ENCODE peak calls at places on chromosomes 12 and 14, in nine cellular contexts. N, Z, H, V, Y, Q, C, E and P are unnamed samples. For H3K27me3 and H3K36me3, the result is how much of the 10 kb centered on the place peaks cover.

GRCh38 chr14:94695231-94695630 is 74.7 kb downstream of the GSC start:
- DNase-seq in E (no peak), Y (no peak), V (no peak), N (no peak), H (no peak), Z (no peak), C (no peak), Q (no peak), P (no peak)

GRCh38 chr14:75829316-75829715 is 152.5 kb downstream of the TGFB3 start:
- DNase-seq in E (no peak), H (no peak), C (no peak), Y (no peak), V (no peak), Z (no peak), N (no peak), Q (no peak), P (no peak)

GRCh38 chr12:90896164-90896563 is 58.8 kb downstream of the CCER1 start:
- DNase-seq in V (peak), Q (no peak), E (no peak), N (no peak), H (no peak), Z (no peak), C (no peak), Y (no peak), P (no peak)

GRCh38 chr14:93462479-93462878 is 31.7 kb downstream of the UNC79 start:
- DNase-seq in Q (peak), H (no peak), N (no peak), Y (no peak), E (no peak), V (no peak), C (no peak), Z (no peak), P (no peak)

GRCh38 chr14:100341301-100342031 is 18.3 kb downstream of the SLC25A47 start:
- DNase-seq in H (peak), Y (no peak), N (no peak), E (no peak), Q (peak), V (peak), C (no peak), Z (peak), P (peak)

GRCh38 chr12:103504606-103505005 is 8.8 kb upstream of the C12orf42 start:
- DNase-seq in Q (no peak), V (no peak), N (no peak), Y (no peak), C (no peak), E (no peak), H (no peak), Z (no peak), P (no peak)

GRCh38 chr12:57840701-57841100 is 5.8 kb downstream of the CTDSP2 start:
- DNase-seq in Y (no peak), Q (peak), V (no peak), H (no peak), N (no peak), Z (peak), C (no peak), E (no peak), P (no peak)

GRCh38 chr12:108299516-108299915 is 39.6 kb downstream of the CMKLR1 start:
- DNase-seq in Q (peak), E (no peak), N (no peak), Z (no peak), H (no peak), V (no peak), C (no peak), Y (no peak), P (no peak)

GRCh38 chr12:7981446-7981845 is 45.5 kb upstream of the SLC2A3 start:
- DNase-seq in Y (no peak), V (no peak), E (no peak), H (no peak), C (no peak), N (no peak), Q (no peak), Z (no peak), P (no peak)

GRCh38 chr14:103434868-103435442 is 49.7 kb downstream of the MARK3 start:
- DNase-seq in N (no peak), E (no peak), Y (no peak), Z (no peak), H (no peak), Q (no peak), V (no peak), C (no peak), P (no peak)

GRCh38 chr14:65658202-65658601 is 245.7 kb downstream of the FUT8 start:
- DNase-seq in H (no peak), V (no peak), N (no peak), Z (no peak), Q (no peak), C (no peak), E (no peak), Y (no peak), P (no peak)

GRCh38 chr12:29614926-29615325 is 117.4 kb upstream of the OVCH1 start:
- DNase-seq in E (no peak), H (no peak), Z (no peak), Q (no peak), Y (no peak), V (no peak), C (no peak), N (no peak), P (no peak)

GRCh38 chr12:54173906-54174471 is 14.8 kb downstream of the SMUG1 start:
- DNase-seq in H (no peak), C (no peak), Q (no peak), V (no peak), Z (no peak), Y (no peak), E (no peak), N (no peak), P (peak)
- H3K27me3 ChIP-seq in H (under half), C (under half), Q (under half), V (under half), Z (under half), Y (under half), E (under half), N (under half), P (under half)

DNA sequence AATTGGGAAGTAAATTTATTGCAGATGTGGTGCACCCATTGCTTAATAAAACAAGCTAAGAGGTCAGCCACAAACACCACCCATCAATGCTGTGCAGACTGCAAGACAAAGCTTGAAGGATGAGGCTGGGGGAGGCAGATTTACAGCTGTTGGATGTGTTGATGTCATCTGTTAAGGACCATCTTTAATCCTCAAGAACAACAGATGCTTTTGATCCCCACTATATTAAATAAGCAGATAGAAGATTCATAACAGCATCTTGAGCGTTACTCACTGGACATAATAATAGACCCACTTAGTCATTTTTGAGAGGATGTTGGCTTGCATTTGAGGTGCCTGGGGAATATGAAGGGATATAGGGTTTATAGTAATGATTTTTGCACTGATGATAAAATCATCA is 58.8 kb downstream of the GPR68 start:
- DNase-seq in E (no peak), Q (peak), H (no peak), N (no peak), Y (no peak), V (no peak), Z (no peak), C (no peak), P (no peak)
- H3K36me3 ChIP-seq in E (under half), Q (under half), H (half or more), N (under half), Y (under half), V (under half), Z (under half), C (half or more), P (under half)

GRCh38 chr14:28776482-28777266 is 10.1 kb downstream of the FOXG1 start:
- DNase-seq in V (no peak), N (no peak), Z (no peak), C (no peak), H (no peak), E (no peak), Q (no peak), Y (no peak), P (no peak)

GRCh38 chr14:28772613-28773012 is 6.0 kb downstream of the FOXG1 start:
- DNase-seq in H (no peak), Q (no peak), E (no peak), C (no peak), V (no peak), N (no peak), Y (no peak), Z (no peak), P (no peak)

GRCh38 chr14:28773176-28773575 is 6.6 kb downstream of the FOXG1 start:
- DNase-seq in H (no peak), E (no peak), Y (no peak), V (no peak), Q (no peak), Z (no peak), C (no peak), N (no peak), P (no peak)

GRCh38 chr14:28774764-28775738 is 8.5 kb downstream of the FOXG1 start:
- DNase-seq in C (no peak), N (no peak), Z (no peak), Y (no peak), H (no peak), V (no peak), E (no peak), Q (no peak), P (no peak)

GRCh38 chr14:28773917-28774691 is 7.5 kb downstream of the FOXG1 start:
- DNase-seq in Y (no peak), Z (no peak), V (no peak), E (no peak), H (no peak), Q (no peak), C (no peak), N (no peak), P (no peak)
- H3K27me3 ChIP-seq in Y (under half), Z (under half), V (under half), E (under half), H (half or more), Q (half or more), C (under half), N (under half), P (under half)

DNA sequence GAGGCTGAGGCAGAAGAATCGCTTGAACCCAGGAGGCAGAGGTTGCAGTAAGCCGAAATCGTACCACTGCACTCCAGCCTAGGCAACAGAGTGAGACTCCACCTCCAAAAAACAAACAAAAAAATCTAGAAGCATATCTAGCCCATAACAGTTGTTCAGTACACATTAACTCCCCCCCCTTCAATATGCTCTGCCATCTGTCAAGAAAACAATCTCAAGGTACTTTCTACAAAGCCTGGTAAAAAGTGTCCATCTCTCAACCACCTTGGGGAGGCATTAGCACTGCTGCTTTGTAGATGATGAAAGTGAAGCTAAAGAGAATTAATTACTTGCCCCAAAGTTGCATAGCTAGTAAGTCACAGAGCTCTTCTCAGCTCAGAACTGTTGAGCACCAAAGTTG is 24.9 kb downstream of the LGALS3 start:
- DNase-seq in N (no peak), Z (no peak), E (no peak), H (no peak), Y (no peak), Q (no peak), V (no peak), C (no peak), P (no peak)
- H3K36me3 ChIP-seq in N (under half), Z (under half), E (under half), H (under half), Y (under half), Q (under half), V (under half), C (half or more), P (half or more)

DNA sequence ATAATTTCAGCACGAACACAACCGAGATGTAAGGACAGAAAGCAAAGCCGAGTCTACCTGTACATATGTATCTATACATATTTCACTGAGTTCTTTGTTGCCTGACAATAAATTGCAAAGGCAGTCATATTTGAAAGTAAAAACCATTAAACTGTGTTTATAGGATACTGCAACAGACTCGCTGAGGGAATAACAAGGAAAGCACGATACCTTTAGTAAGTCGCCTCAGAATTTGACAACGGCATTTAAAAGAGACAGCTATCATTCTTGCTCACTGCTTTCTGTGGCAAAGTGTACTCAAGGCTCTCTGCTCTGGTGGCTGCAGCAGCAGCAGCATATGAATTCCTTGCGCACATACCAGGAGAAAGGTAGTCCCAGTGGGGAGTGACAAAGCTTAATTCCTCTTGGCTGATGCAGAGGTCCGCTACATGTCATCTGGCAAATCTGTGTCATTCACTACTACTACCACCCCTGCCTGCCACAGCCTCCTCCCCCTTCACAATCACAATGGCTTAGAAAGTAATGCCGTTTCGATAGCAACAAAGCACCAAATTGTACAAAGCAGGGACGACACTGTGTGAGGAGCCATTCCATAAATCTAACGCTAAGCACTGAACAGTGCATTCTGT is at the start of gene GRIP1:
- DNase-seq in N (no peak), Z (no peak), Y (no peak), Q (no peak), H (no peak), E (no peak), C (no peak), V (no peak), P (no peak)
- H3K27me3 ChIP-seq in N (under half), Z (under half), Y (under half), Q (under half), H (under half), E (under half), C (under half), V (under half), P (under half)

GRCh38 chr14:88568196-88568595 is 5.4 kb downstream of the ZC3H14 start:
- DNase-seq in E (no peak), Q (no peak), H (no peak), V (no peak), C (no peak), Z (no peak), N (no peak), Y (no peak), P (peak)

GRCh38 chr14:88576222-88576621 is 13.4 kb downstream of the ZC3H14 start:
- DNase-seq in H (no peak), Z (no peak), N (no peak), C (no peak), E (no peak), Q (no peak), V (no peak), Y (no peak), P (no peak)

GRCh38 chr14:88572117-88572516 is 9.3 kb downstream of the ZC3H14 start:
- DNase-seq in H (no peak), Q (no peak), V (no peak), E (no peak), Y (no peak), N (no peak), C (no peak), Z (no peak), P (no peak)
- H3K36me3 ChIP-seq in H (half or more), Q (half or more), V (half or more), E (under half), Y (under half), N (under half), C (half or more), Z (under half), P (half or more)

GRCh38 chr14:38208825-38209562 is 1.3 kb downstream of the SSTR1 start:
- DNase-seq in Z (peak), Y (no peak), H (peak), E (no peak), C (no peak), Q (no peak), N (no peak), V (no peak), P (no peak)

GRCh38 chr14:38211258-38211735 is 3.6 kb downstream of the SSTR1 start:
- DNase-seq in Q (no peak), H (no peak), C (no peak), Z (peak), E (no peak), Y (no peak), V (no peak), N (peak), P (no peak)

GRCh38 chr14:38209572-38210159 is 2.0 kb downstream of the SSTR1 start:
- DNase-seq in Z (peak), C (no peak), E (no peak), Q (no peak), Y (no peak), V (no peak), H (no peak), N (no peak), P (no peak)

GRCh38 chr14:38210168-38210567 is 2.5 kb downstream of the SSTR1 start:
- DNase-seq in C (no peak), N (no peak), H (no peak), Z (peak), E (no peak), V (no peak), Q (no peak), Y (no peak), P (no peak)

GRCh38 chr14:38210587-38211257 is 3.0 kb downstream of the SSTR1 start:
- DNase-seq in C (no peak), Z (peak), E (no peak), H (peak), Y (no peak), Q (no peak), N (no peak), V (no peak), P (no peak)
- H3K27me3 ChIP-seq in C (under half), Z (under half), E (under half), H (under half), Y (under half), Q (under half), N (under half), V (under half), P (under half)

DNA sequence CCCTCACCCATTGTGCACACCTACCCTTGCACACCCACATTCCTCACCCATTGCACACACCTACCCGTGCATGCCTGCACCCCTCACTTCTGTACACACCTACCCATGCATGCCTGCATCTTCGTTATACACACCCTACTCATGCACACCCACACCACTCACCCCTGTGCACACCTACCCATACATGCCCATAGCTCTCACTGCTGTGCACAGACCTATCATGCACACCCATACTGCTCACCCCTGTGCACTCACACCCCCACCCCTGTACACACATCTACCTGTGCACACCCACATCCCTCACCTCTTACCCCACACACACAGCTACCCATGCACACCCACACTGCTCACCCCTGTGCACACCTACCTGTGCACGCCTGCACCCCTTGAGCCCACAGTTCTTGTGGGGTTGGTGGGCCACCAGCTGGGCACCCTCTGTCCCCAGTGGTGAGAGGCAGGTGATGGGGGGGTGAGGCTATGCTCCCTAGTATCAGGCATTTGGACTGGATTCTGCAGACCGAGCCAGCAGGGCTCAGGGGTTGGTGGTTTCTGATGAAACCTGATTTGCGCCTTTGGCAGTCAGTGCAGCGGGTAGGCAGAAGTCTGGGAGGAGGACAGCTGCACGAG is 15.6 kb downstream of the CEP170B start:
- DNase-seq in V (no peak), C (no peak), E (no peak), N (no peak), Q (no peak), Z (no peak), H (no peak), Y (no peak), P (no peak)
- H3K36me3 ChIP-seq in V (under half), C (under half), E (under half), N (under half), Q (under half), Z (under half), H (under half), Y (under half), P (under half)